ENCODE peak calls at places on chromosomes 11 and 22, in eight cellular contexts. N, I, K, P, M, L, H and R are unnamed samples.

GRCh38 chr11:6229911-6230310 is 4.5 kb downstream of the FHIP1B start:
- DNase-seq in N (no peak), I (no peak), K (no peak), P (no peak), M (peak), L (no peak), H (no peak), R (no peak)

GRCh38 chr11:12274558-12275197 is 102.7 kb upstream of the PARVA start:
- DNase-seq in N (peak), I (peak), K (no peak), P (peak), M (no peak), L (no peak), H (no peak), R (no peak)

GRCh38 chr11:124276081-124276480 is 19.9 kb downstream of the OR8G5 start:
- DNase-seq in N (no peak), I (no peak), K (no peak), P (no peak), M (no peak), L (no peak), H (no peak), R (no peak)

GRCh38 chr11:46570790-46571398 is 22.9 kb downstream of the AMBRA1 start:
- DNase-seq in N (no peak), I (no peak), K (no peak), P (no peak), M (no peak), L (no peak), H (no peak), R (no peak)

GRCh38 chr11:10122337-10123197 is 171.5 kb downstream of the SBF2 start:
- DNase-seq in N (no peak), I (no peak), K (no peak), P (no peak), M (peak), L (no peak), H (no peak), R (no peak)

GRCh38 chr11:12201016-12201985 is 90.9 kb downstream of the MICAL2 start:
- DNase-seq in N (peak), I (no peak), K (no peak), P (peak), M (peak), L (peak), H (no peak), R (no peak)

GRCh38 chr11:1230121-1230455 is 7.2 kb downstream of the MUC5B start:
- DNase-seq in N (no peak), I (peak), K (no peak), P (no peak), M (no peak), L (no peak), H (no peak), R (no peak)

GRCh38 chr11:117930668-117931330 is 1.6 kb upstream of the TMPRSS13 start:
- DNase-seq in N (no peak), I (peak), K (peak), P (peak), M (no peak), L (no peak), H (no peak), R (no peak)

GRCh38 chr11:115682101-115682500 is 177.9 kb upstream of the CADM1 start:
- DNase-seq in N (no peak), I (no peak), K (no peak), P (no peak), M (no peak), L (no peak), H (no peak), R (no peak)

GRCh38 chr11:69949327-69949726 is 128.8 kb upstream of the ANO1 start:
- DNase-seq in N (no peak), I (peak), K (no peak), P (no peak), M (peak), L (no peak), H (no peak), R (no peak)

GRCh38 chr11:118086913-118087768 is at the start of gene SMIM35:
- DNase-seq in N (no peak), I (no peak), K (no peak), P (no peak), M (no peak), L (no peak), H (no peak), R (no peak)

GRCh38 chr22:18987765-18988164 is 51.7 kb upstream of the PRODH start:
- DNase-seq in N (peak), I (peak), K (no peak), P (peak), M (peak), L (peak), H (no peak), R (no peak)

GRCh38 chr22:19213496-19214473 is 35.2 kb upstream of the SLC25A1 start:
- DNase-seq in N (no peak), I (peak), K (no peak), P (no peak), M (no peak), L (no peak), H (no peak), R (no peak)

GRCh38 chr22:47007496-47007895 is 245.0 kb downstream of the TBC1D22A start:
- DNase-seq in N (no peak), I (no peak), K (no peak), P (peak), M (no peak), L (no peak), H (no peak), R (no peak)

GRCh38 chr11:8081591-8082021 is 595 bp downstream of the TUB start:
- DNase-seq in N (no peak), I (no peak), K (no peak), P (no peak), M (peak), L (peak), H (no peak), R (no peak)

GRCh38 chr22:23888615-23889401 is 5.4 kb upstream of the MIF start:
- DNase-seq in N (no peak), I (peak), K (no peak), P (no peak), M (no peak), L (peak), H (no peak), R (no peak)

GRCh38 chr22:38272373-38273134 is at the start of gene TMEM184B:
- DNase-seq in N (no peak), I (peak), K (peak), P (peak), M (peak), L (peak), H (peak), R (peak)

GRCh38 chr11:128448487-128448886 is 138.9 kb downstream of the ETS1 start:
- DNase-seq in N (no peak), I (peak), K (no peak), P (peak), M (peak), L (no peak), H (no peak), R (no peak)

GRCh38 chr11:79269923-79270322 is 170.9 kb downstream of the TENM4 start:
- DNase-seq in N (no peak), I (peak), K (no peak), P (no peak), M (no peak), L (peak), H (no peak), R (no peak)

GRCh38 chr11:73233704-73234402 is 15.8 kb downstream of the P2RY2 start:
- DNase-seq in N (peak), I (peak), K (no peak), P (peak), M (no peak), L (peak), H (no peak), R (no peak)

GRCh38 chr11:64846998-64847666 is 2.7 kb upstream of the CDC42BPG start:
- DNase-seq in N (peak), I (peak), K (peak), P (peak), M (peak), L (peak), H (peak), R (peak)

GRCh38 chr11:72519220-72519881 is 85.0 kb upstream of the CLPB start:
- DNase-seq in N (no peak), I (no peak), K (no peak), P (no peak), M (no peak), L (peak), H (no peak), R (no peak)

GRCh38 chr22:50305658-50306566 is 1.5 kb downstream of the PLXNB2 start:
- DNase-seq in N (peak), I (peak), K (peak), P (peak), M (peak), L (peak), H (no peak), R (no peak)

GRCh38 chr11:30326911-30327310 is 4.0 kb downstream of the ARL14EP start:
- DNase-seq in N (no peak), I (no peak), K (no peak), P (no peak), M (no peak), L (no peak), H (no peak), R (no peak)

GRCh38 chr11:12705874-12706273 is 31.7 kb downstream of the TEAD1 start:
- DNase-seq in N (no peak), I (no peak), K (no peak), P (no peak), M (no peak), L (no peak), H (no peak), R (no peak)

GRCh38 chr11:120815260-120816100 is 208.4 kb upstream of the TBCEL start:
- DNase-seq in N (no peak), I (peak), K (no peak), P (no peak), M (no peak), L (no peak), H (no peak), R (no peak)

GRCh38 chr11:95363710-95364109 is 132.7 kb upstream of the SESN3 start:
- DNase-seq in N (no peak), I (peak), K (no peak), P (no peak), M (no peak), L (no peak), H (no peak), R (no peak)

GRCh38 chr11:72730243-72730642 is 22.0 kb downstream of the ARAP1 start:
- DNase-seq in N (no peak), I (peak), K (no peak), P (no peak), M (no peak), L (no peak), H (no peak), R (no peak)

GRCh38 chr22:19412478-19412877 is 19.1 kb downstream of the HIRA start:
- DNase-seq in N (no peak), I (no peak), K (no peak), P (no peak), M (no peak), L (no peak), H (no peak), R (no peak)

GRCh38 chr11:34680918-34681554 is 60.1 kb downstream of the EHF start:
- DNase-seq in N (no peak), I (peak), K (no peak), P (no peak), M (no peak), L (no peak), H (no peak), R (no peak)

GRCh38 chr22:30010789-30011405 is 69.4 kb upstream of the HORMAD2 start:
- DNase-seq in N (no peak), I (no peak), K (no peak), P (no peak), M (no peak), L (no peak), H (no peak), R (no peak)

DNA sequence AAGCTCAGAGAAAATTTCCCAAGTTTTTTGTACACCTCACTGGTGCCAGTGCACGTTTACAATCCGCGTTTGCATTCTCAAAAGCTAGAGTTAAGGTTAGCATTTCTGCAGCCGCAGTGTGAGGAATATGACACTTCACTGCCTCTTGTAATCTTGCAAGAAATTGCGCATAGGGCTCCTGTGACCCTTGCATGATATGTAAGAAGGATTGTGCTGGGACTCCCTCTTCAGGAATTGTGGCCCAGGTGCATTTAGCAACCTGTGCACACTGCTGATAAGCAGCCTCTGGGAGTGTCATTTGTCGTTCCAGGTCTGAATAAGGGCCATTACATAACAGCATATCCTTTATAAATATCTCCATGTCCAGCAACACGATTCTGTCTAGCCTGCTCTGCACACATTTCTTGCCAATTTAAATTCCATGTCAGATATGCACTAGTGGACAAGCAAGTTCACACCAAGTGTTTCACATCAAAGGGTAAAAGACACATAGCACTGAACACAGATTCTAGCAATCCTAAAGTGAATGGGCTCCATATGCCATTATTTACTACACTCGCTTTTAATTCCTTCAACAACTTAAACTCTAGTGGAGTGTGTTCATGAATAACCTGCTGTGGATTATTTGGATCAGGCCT is 69.2 kb upstream of the INCENP start:
- DNase-seq in N (no peak), I (peak), K (peak), P (no peak), M (peak), L (no peak), H (no peak), R (no peak)
- TF ChIP-seq CTCF in N (no peak), I (peak), K (peak), P (no peak), M (peak), L (peak), H (no peak), R (peak)

GRCh38 chr22:41576877-41577276 is 12.8 kb downstream of the PMM1 start:
- DNase-seq in N (no peak), I (peak), K (no peak), P (no peak), M (peak), L (peak), H (no peak), R (peak)
- TF ChIP-seq CTCF in N (peak), I (peak), K (peak), P (no peak), M (peak), L (peak), H (no peak), R (peak)

DNA sequence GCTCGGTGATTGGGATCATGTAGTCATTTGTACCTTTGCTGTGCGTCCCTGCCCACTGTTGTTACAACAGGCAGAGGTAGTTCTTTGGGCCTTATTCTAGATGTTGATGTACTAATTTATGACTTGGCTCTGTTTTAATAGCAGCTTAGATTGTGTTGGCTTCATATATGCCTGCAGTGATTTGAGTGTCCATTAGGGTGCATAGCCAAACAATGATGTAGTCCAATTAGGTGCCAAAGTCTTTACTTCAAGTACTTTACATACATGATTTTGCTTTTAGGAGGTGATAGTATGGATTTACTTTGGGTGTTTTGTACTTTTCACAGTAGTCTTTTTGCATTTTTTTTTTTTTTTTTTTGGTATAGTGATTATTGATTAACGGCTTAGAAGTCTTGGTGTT is 46.4 kb downstream of the PPP6R3 start:
- DNase-seq in N (no peak), I (no peak), K (no peak), P (no peak), M (no peak), L (no peak), H (no peak), R (no peak)
- TF ChIP-seq CTCF in N (no peak), I (peak), K (no peak), P (no peak), M (no peak), L (peak), H (no peak), R (no peak)

DNA sequence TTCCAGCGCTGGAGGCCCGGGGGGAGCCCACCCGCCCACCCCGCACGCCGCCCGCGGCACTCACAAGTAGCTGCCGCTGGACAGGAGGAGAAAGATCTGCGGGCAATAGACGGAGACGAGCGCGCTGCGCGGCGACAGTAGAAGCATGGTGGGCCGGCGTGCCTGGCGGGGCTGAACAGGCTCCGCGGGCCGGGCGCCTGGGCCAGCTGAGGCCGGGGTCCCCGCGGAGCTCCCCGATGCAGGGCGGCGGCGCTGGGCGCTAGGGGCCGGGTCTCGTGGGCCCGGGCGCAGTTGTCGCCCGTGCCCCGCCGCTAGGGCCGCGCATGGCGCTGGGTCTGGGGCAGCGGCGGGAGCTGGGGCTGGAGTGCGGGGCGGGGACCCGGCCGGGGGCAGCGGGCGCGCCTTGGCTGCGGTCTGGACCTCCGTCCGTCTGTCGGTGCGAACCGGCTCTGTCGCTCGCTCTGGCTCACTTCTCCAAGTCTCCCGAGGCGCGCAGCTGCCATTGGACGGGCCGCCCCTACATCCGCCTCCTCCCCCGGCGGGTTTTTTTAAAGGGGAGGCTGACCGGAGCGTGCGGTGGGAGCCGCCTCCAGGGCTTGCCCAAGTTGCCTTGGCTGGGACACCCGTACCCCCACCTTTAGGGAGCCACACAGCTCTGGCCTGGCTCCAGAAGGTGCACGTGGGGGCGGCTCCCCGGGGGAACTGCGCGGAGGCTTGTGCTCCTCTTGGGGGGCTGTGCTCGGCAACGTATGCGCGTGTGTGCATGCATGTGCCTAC is 4.7 kb downstream of the WNT7B start:
- DNase-seq in N (no peak), I (peak), K (no peak), P (no peak), M (no peak), L (peak), H (no peak), R (no peak)
- TF ChIP-seq CTCF in N (no peak), I (peak), K (no peak), P (no peak), M (no peak), L (no peak), H (no peak), R (peak)

DNA sequence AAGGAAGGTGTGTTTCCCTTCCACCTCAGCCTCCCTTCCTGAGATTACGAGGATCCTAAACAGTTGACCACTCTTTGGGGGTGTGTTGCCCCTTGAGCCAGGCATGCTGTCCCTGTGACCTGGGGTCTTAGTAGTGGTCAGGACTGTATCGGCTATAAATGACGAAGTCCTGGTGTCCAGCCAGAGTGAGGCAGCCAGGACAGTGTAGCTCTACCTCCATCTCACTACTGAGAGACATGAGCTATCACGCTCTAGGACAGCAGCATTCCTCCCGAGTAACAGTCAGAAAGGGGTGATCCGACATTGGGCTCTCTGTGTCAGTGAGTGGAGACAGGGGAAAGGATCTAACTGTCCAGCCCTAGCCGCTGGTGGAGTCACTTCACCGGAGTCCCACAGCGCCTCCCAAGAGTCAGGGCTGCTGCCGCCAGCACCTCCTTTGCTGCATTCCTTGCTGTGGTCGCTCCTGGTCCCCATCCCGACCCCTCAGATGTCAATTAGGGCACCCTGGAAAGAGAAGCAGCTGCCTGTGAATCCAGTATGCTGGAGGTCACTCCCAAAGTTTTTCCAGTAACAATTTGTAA is 3.3 kb upstream of the B3GNT6 start:
- DNase-seq in N (no peak), I (peak), K (no peak), P (no peak), M (no peak), L (no peak), H (no peak), R (no peak)
- TF ChIP-seq CTCF in N (no peak), I (peak), K (no peak), P (no peak), M (no peak), L (no peak), H (no peak), R (no peak)